ENCODE peak calls at places on chromosomes 1 and 21, in four cellular contexts. One of them, this sample, is unnamed.

GRCh38 chr21:42640486-42640885 is 12.9 kb upstream of the PDE9A start:
- DNase-seq in breast epithelium: no peak
- DNase-seq in HepG2: no peak
- DNase-seq in sigmoid colon: no peak
- DNase-seq in this sample: no peak

GRCh38 chr1:234212764-234213406 is 160.4 kb upstream of the COA6 start:
- DNase-seq in sigmoid colon: no peak
- DNase-seq in HepG2: peak
- DNase-seq in breast epithelium: no peak
- DNase-seq in this sample: peak

GRCh38 chr1:100736324-100736723 is 16.8 kb downstream of the VCAM1 start:
- DNase-seq in breast epithelium: no peak
- DNase-seq in HepG2: no peak
- DNase-seq in sigmoid colon: no peak
- DNase-seq in this sample: no peak

GRCh38 chr1:100390507-100390906 is 38.2 kb downstream of the CDC14A start:
- DNase-seq in HepG2: no peak
- DNase-seq in breast epithelium: no peak
- DNase-seq in sigmoid colon: no peak
- DNase-seq in this sample: no peak

GRCh38 chr1:198096390-198096789 is 60.4 kb upstream of the NEK7 start:
- DNase-seq in sigmoid colon: no peak
- DNase-seq in HepG2: no peak
- DNase-seq in breast epithelium: no peak
- DNase-seq in this sample: no peak

GRCh38 chr1:17128361-17128760 is 9.1 kb upstream of the PADI2 start:
- DNase-seq in sigmoid colon: no peak
- DNase-seq in breast epithelium: no peak
- DNase-seq in HepG2: no peak
- DNase-seq in this sample: peak

GRCh38 chr1:84907095-84907827 is 14.3 kb upstream of the LPAR3 start:
- DNase-seq in breast epithelium: no peak
- DNase-seq in HepG2: no peak
- DNase-seq in sigmoid colon: no peak
- DNase-seq in this sample: no peak

GRCh38 chr1:66435541-66435940 is 98.4 kb upstream of the SGIP1 start:
- DNase-seq in breast epithelium: no peak
- DNase-seq in sigmoid colon: no peak
- DNase-seq in HepG2: no peak
- DNase-seq in this sample: no peak

GRCh38 chr1:155038602-155039307 is 5.1 kb downstream of the DCST1 start:
- DNase-seq in breast epithelium: peak
- DNase-seq in HepG2: no peak
- DNase-seq in sigmoid colon: no peak
- DNase-seq in this sample: no peak

GRCh38 chr1:50704126-50704525 is 255.9 kb downstream of the FAF1 start:
- DNase-seq in sigmoid colon: no peak
- DNase-seq in breast epithelium: no peak
- DNase-seq in HepG2: peak
- DNase-seq in this sample: no peak

GRCh38 chr1:15994590-15995351 is 9.3 kb upstream of the SRARP start:
- DNase-seq in breast epithelium: no peak
- DNase-seq in sigmoid colon: peak
- DNase-seq in HepG2: peak
- DNase-seq in this sample: no peak

GRCh38 chr1:18447509-18448220 is 33.1 kb upstream of the KLHDC7A start:
- DNase-seq in sigmoid colon: no peak
- DNase-seq in breast epithelium: no peak
- DNase-seq in HepG2: no peak
- DNase-seq in this sample: no peak

GRCh38 chr1:196866974-196867373 is 20.9 kb upstream of the CFHR4 start:
- DNase-seq in breast epithelium: no peak
- DNase-seq in HepG2: no peak
- DNase-seq in sigmoid colon: no peak
- DNase-seq in this sample: no peak

GRCh38 chr1:202710070-202711025 is at the start of gene SYT2:
- DNase-seq in HepG2: no peak
- DNase-seq in sigmoid colon: peak
- DNase-seq in breast epithelium: no peak
- DNase-seq in this sample: no peak

GRCh38 chr1:190475394-190476250 is 2.0 kb downstream of the BRINP3 start:
- DNase-seq in sigmoid colon: no peak
- DNase-seq in breast epithelium: no peak
- DNase-seq in HepG2: no peak
- DNase-seq in this sample: no peak

GRCh38 chr21:46457801-46458314 is 833 bp upstream of the DIP2A start:
- DNase-seq in breast epithelium: no peak
- DNase-seq in HepG2: peak
- DNase-seq in sigmoid colon: peak
- DNase-seq in this sample: no peak

GRCh38 chr1:151579436-151580225 is 32.2 kb upstream of the SNX27 start:
- DNase-seq in sigmoid colon: no peak
- DNase-seq in HepG2: no peak
- DNase-seq in breast epithelium: no peak
- DNase-seq in this sample: no peak

GRCh38 chr21:46234436-46234950 is 5.9 kb upstream of the LSS start:
- DNase-seq in sigmoid colon: no peak
- DNase-seq in breast epithelium: no peak
- DNase-seq in HepG2: no peak
- DNase-seq in this sample: no peak

GRCh38 chr1:63621075-63621474 is 27.9 kb downstream of the PGM1 start:
- DNase-seq in HepG2: no peak
- DNase-seq in breast epithelium: no peak
- DNase-seq in sigmoid colon: no peak
- DNase-seq in this sample: no peak

DNA sequence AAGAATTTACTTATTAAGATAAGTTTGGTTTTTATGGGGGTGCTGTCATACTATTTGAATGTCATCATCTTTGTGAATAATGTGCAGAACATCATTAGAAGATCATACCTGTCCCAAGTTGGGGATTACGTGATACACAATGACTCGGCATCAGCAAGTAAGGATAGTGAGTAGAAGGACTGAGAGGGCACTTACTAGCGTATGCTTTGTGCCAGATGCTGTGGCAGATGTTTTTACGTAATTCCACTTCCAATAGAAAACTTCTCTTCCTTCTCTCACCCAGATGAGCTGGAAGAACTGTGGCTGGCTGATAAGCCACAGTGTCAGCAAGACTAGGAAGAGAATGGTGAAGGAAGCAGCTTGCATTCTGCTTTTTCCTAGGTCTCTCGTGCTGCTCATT is 28.1 kb upstream of the TGFB2 start:
- DNase-seq in HepG2: no peak
- DNase-seq in breast epithelium: no peak
- DNase-seq in sigmoid colon: no peak
- DNase-seq in this sample: no peak
- TF ChIP-seq POLR2AphosphoS5 in HepG2: no peak
- TF ChIP-seq POLR2AphosphoS5 in breast epithelium: no peak
- TF ChIP-seq POLR2AphosphoS5 in sigmoid colon: no peak
- TF ChIP-seq POLR2AphosphoS5 in this sample: no peak

GRCh38 chr1:38371505-38371844 is 324.9 kb upstream of the POU3F1 start:
- DNase-seq in sigmoid colon: no peak
- DNase-seq in HepG2: no peak
- DNase-seq in breast epithelium: no peak
- DNase-seq in this sample: no peak
- H3K27ac ChIP-seq in sigmoid colon: no peak
- H3K27ac ChIP-seq in HepG2: no peak
- H3K27ac ChIP-seq in breast epithelium: no peak
- H3K27ac ChIP-seq in this sample: no peak

DNA sequence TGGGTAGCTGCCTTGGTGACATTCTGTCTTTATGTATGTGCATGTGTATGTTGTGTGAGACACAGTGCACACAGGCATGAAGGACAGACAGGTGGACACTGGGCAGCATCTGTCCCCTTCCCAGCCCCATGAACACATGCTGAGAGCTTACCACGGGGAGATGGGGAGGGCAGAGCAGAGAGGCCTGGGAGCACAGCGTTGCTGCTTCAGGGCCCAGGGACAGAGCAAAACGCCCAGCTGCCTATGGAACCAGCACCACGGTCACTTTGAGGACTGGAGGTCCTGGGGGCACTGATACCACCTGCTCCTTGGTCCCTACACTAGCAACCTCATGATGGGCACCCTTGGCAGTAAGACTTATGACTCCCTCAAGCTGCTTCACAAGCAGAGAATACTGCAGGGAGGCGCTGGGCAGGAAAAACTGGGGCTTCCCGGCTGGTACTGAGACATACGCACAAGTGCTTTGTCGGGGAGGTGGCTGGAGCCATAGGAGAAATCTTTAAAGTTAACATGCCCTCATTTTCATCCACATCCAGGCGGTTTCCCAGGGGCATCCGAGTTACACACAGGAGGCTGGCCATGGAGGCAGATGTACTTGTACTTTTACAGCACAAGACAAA is 40.3 kb downstream of the LMX1A start:
- DNase-seq in HepG2: no peak
- DNase-seq in breast epithelium: no peak
- DNase-seq in sigmoid colon: no peak
- DNase-seq in this sample: no peak
- H3K4me3 ChIP-seq in HepG2: no peak
- H3K4me3 ChIP-seq in breast epithelium: no peak
- H3K4me3 ChIP-seq in sigmoid colon: no peak
- H3K4me3 ChIP-seq in this sample: no peak

GRCh38 chr21:34974162-34974981 is 74.7 kb downstream of the RUNX1 start:
- DNase-seq in sigmoid colon: no peak
- DNase-seq in HepG2: peak
- DNase-seq in breast epithelium: no peak
- DNase-seq in this sample: no peak
- TF ChIP-seq POLR2AphosphoS5 in sigmoid colon: no peak
- TF ChIP-seq POLR2AphosphoS5 in HepG2: no peak
- TF ChIP-seq POLR2AphosphoS5 in breast epithelium: no peak
- TF ChIP-seq POLR2AphosphoS5 in this sample: no peak

DNA sequence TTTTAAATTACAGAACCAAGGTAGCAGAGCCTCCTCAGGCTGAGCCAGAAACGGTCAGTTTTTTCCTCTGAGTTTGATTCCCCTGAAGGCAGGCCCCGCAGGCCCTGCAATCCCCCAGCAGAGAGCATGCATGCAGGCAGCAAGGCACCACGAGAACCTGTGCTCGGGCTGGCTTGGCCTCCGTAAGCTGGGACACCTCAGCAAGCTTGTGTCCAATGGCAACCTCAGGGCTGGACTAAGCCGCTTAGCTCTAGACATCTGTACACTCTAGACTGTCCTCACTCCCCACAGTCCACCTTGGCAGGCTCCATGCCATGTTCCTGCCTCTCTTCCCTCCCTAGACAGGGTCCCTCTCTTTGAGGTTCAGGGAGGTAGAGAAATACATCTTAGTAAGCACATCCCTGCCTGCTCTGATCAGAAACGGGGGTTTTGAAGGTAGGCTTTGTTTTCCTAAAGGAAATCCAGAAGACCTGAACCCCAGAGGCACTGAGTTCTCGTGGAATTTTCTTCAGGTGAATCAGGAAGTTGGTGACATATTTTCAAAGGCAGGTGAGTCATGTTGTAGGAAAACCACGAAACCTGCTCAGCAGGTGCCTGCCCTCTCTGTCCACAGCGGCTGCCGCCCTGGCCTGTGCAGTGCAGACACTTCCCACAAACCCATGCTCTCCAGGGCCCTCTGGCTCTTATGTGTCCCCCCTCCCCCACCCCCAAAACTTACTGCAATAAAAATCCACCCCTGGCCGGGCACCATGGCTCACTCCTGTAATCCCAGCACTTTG is 6.9 kb downstream of the TMEM63A start:
- DNase-seq in sigmoid colon: no peak
- DNase-seq in HepG2: no peak
- DNase-seq in breast epithelium: peak
- DNase-seq in this sample: no peak
- H3K27ac ChIP-seq in sigmoid colon: no peak
- H3K27ac ChIP-seq in HepG2: no peak
- H3K27ac ChIP-seq in breast epithelium: peak
- H3K27ac ChIP-seq in this sample: no peak

GRCh38 chr1:22093513-22093912 is 41.0 kb downstream of the CDC42 start:
- DNase-seq in HepG2: no peak
- DNase-seq in sigmoid colon: no peak
- DNase-seq in breast epithelium: no peak
- DNase-seq in this sample: no peak

GRCh38 chr1:22089134-22089571 is 36.6 kb downstream of the CDC42 start:
- DNase-seq in breast epithelium: no peak
- DNase-seq in sigmoid colon: no peak
- DNase-seq in HepG2: no peak
- DNase-seq in this sample: no peak

GRCh38 chr1:22089787-22090186 is 37.3 kb downstream of the CDC42 start:
- DNase-seq in breast epithelium: no peak
- DNase-seq in sigmoid colon: no peak
- DNase-seq in HepG2: no peak
- DNase-seq in this sample: no peak
- H3K4me3 ChIP-seq in breast epithelium: no peak
- H3K4me3 ChIP-seq in sigmoid colon: no peak
- H3K4me3 ChIP-seq in HepG2: no peak
- H3K4me3 ChIP-seq in this sample: no peak

GRCh38 chr1:193079187-193079586 is 19.8 kb downstream of the RO60 start:
- DNase-seq in HepG2: no peak
- DNase-seq in sigmoid colon: no peak
- DNase-seq in breast epithelium: no peak
- DNase-seq in this sample: no peak
- TF ChIP-seq POLR2AphosphoS5 in HepG2: no peak
- TF ChIP-seq POLR2AphosphoS5 in sigmoid colon: no peak
- TF ChIP-seq POLR2AphosphoS5 in breast epithelium: no peak
- TF ChIP-seq POLR2AphosphoS5 in this sample: no peak

GRCh38 chr21:35326677-35327076 is 277.6 kb upstream of the RUNX1 start:
- DNase-seq in breast epithelium: no peak
- DNase-seq in HepG2: no peak
- DNase-seq in sigmoid colon: no peak
- DNase-seq in this sample: no peak

GRCh38 chr21:35332841-35333426 is 283.8 kb upstream of the RUNX1 start:
- DNase-seq in sigmoid colon: no peak
- DNase-seq in breast epithelium: no peak
- DNase-seq in HepG2: no peak
- DNase-seq in this sample: no peak

GRCh38 chr21:35325953-35326352 is 276.9 kb upstream of the RUNX1 start:
- DNase-seq in HepG2: no peak
- DNase-seq in breast epithelium: no peak
- DNase-seq in sigmoid colon: no peak
- DNase-seq in this sample: no peak

GRCh38 chr21:35329940-35330670 is 281.0 kb upstream of the RUNX1 start:
- DNase-seq in HepG2: no peak
- DNase-seq in sigmoid colon: no peak
- DNase-seq in breast epithelium: no peak
- DNase-seq in this sample: no peak

DNA sequence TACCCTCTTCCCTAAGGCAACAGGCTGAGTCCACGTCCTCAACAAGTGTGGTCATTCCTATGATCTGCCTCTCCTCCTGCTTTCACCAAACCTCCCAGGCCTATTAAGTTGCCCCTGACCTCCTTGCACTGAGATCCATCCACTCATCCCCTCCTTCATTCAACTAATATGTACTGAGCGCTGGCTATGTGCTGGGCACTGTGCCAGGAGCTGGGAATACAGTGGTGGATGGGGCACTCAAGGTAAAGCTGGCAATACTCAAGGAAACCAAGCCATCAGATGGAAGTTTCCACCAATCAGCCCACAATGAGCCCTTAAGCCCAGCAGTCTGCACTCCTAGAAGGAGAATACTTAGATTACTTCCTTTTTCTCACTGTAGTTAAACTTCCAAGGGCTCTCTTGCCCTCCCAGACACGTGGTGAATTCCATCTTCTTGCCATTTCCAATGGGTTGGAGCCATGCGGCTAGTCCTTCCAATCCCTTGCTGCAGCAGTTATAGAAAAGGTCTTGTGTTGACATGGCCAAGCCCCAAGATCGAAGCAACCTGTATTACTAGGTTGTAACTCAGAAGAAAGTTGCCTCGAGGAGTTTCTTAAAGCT is 279.9 kb upstream of the RUNX1 start:
- DNase-seq in breast epithelium: no peak
- DNase-seq in sigmoid colon: no peak
- DNase-seq in HepG2: no peak
- DNase-seq in this sample: no peak
- H3K27ac ChIP-seq in breast epithelium: no peak
- H3K27ac ChIP-seq in sigmoid colon: no peak
- H3K27ac ChIP-seq in HepG2: no peak
- H3K27ac ChIP-seq in this sample: no peak

GRCh38 chr1:58577676-58578073 is 623 bp upstream of the TACSTD2 start:
- DNase-seq in breast epithelium: no peak
- DNase-seq in HepG2: no peak
- DNase-seq in sigmoid colon: no peak
- DNase-seq in this sample: no peak
- H3K4me3 ChIP-seq in breast epithelium: peak
- H3K4me3 ChIP-seq in HepG2: no peak
- H3K4me3 ChIP-seq in sigmoid colon: peak
- H3K4me3 ChIP-seq in this sample: no peak